ENCODE peak calls at places on chromosomes 13 and 19, in seven cellular contexts. One of them, this sample, is unnamed.

GRCh38 chr13:44278164-44278563 is 95.5 kb upstream of the SERP2 start:
- DNase-seq in progenitor cell of endocrine pancreas: no peak
- DNase-seq in stimulated activated CD8-positive, alpha-beta memory T cell treated with anti-CD3 and anti-CD28 coated beads, Interleukin-2, amount 100 ng/mL, for 1 hour: no peak
- DNase-seq in stimulated activated CD4-positive, alpha-beta T cell treated with anti-CD3 and anti-CD28 coated beads, Interleukin-15, amount 100 ng/mL, for 24 hours: no peak
- DNase-seq in activated naive CD4-positive, alpha-beta T cell treated with Interleukin-2 at 50 U/mL for 16 hours: no peak
- DNase-seq in Calu3: no peak
- DNase-seq in left cardiac atrium: no peak
- DNase-seq in this sample: no peak

GRCh38 chr13:28229522-28229921 is 91.2 kb downstream of the PAN3 start:
- DNase-seq in progenitor cell of endocrine pancreas: no peak
- DNase-seq in stimulated activated CD8-positive, alpha-beta memory T cell treated with anti-CD3 and anti-CD28 coated beads, Interleukin-2, amount 100 ng/mL, for 1 hour: no peak
- DNase-seq in stimulated activated CD4-positive, alpha-beta T cell treated with anti-CD3 and anti-CD28 coated beads, Interleukin-15, amount 100 ng/mL, for 24 hours: no peak
- DNase-seq in activated naive CD4-positive, alpha-beta T cell treated with Interleukin-2 at 50 U/mL for 16 hours: no peak
- DNase-seq in Calu3: no peak
- DNase-seq in left cardiac atrium: no peak
- DNase-seq in this sample: no peak

GRCh38 chr13:29582171-29582570 is 13.3 kb downstream of the SLC7A1 start:
- DNase-seq in progenitor cell of endocrine pancreas: no peak
- DNase-seq in stimulated activated CD8-positive, alpha-beta memory T cell treated with anti-CD3 and anti-CD28 coated beads, Interleukin-2, amount 100 ng/mL, for 1 hour: no peak
- DNase-seq in stimulated activated CD4-positive, alpha-beta T cell treated with anti-CD3 and anti-CD28 coated beads, Interleukin-15, amount 100 ng/mL, for 24 hours: no peak
- DNase-seq in activated naive CD4-positive, alpha-beta T cell treated with Interleukin-2 at 50 U/mL for 16 hours: no peak
- DNase-seq in Calu3: no peak
- DNase-seq in left cardiac atrium: peak
- DNase-seq in this sample: no peak

GRCh38 chr19:52923782-52924593 is 760 bp upstream of the ZNF888 start:
- DNase-seq in progenitor cell of endocrine pancreas: no peak
- DNase-seq in stimulated activated CD8-positive, alpha-beta memory T cell treated with anti-CD3 and anti-CD28 coated beads, Interleukin-2, amount 100 ng/mL, for 1 hour: no peak
- DNase-seq in stimulated activated CD4-positive, alpha-beta T cell treated with anti-CD3 and anti-CD28 coated beads, Interleukin-15, amount 100 ng/mL, for 24 hours: no peak
- DNase-seq in activated naive CD4-positive, alpha-beta T cell treated with Interleukin-2 at 50 U/mL for 16 hours: no peak
- DNase-seq in Calu3: peak
- DNase-seq in left cardiac atrium: peak
- DNase-seq in this sample: peak

GRCh38 chr19:20928371-20928770 is 5.3 kb downstream of the ZNF85 start:
- DNase-seq in progenitor cell of endocrine pancreas: no peak
- DNase-seq in stimulated activated CD8-positive, alpha-beta memory T cell treated with anti-CD3 and anti-CD28 coated beads, Interleukin-2, amount 100 ng/mL, for 1 hour: no peak
- DNase-seq in stimulated activated CD4-positive, alpha-beta T cell treated with anti-CD3 and anti-CD28 coated beads, Interleukin-15, amount 100 ng/mL, for 24 hours: no peak
- DNase-seq in activated naive CD4-positive, alpha-beta T cell treated with Interleukin-2 at 50 U/mL for 16 hours: no peak
- DNase-seq in Calu3: no peak
- DNase-seq in left cardiac atrium: no peak
- DNase-seq in this sample: no peak

GRCh38 chr19:45037393-45038169 is 1.3 kb upstream of the CLASRP start:
- DNase-seq in progenitor cell of endocrine pancreas: no peak
- DNase-seq in stimulated activated CD8-positive, alpha-beta memory T cell treated with anti-CD3 and anti-CD28 coated beads, Interleukin-2, amount 100 ng/mL, for 1 hour: no peak
- DNase-seq in stimulated activated CD4-positive, alpha-beta T cell treated with anti-CD3 and anti-CD28 coated beads, Interleukin-15, amount 100 ng/mL, for 24 hours: no peak
- DNase-seq in activated naive CD4-positive, alpha-beta T cell treated with Interleukin-2 at 50 U/mL for 16 hours: no peak
- DNase-seq in Calu3: no peak
- DNase-seq in left cardiac atrium: peak
- DNase-seq in this sample: no peak

GRCh38 chr19:38841787-38842438 is 7.9 kb downstream of the HNRNPL start:
- DNase-seq in progenitor cell of endocrine pancreas: no peak
- DNase-seq in stimulated activated CD8-positive, alpha-beta memory T cell treated with anti-CD3 and anti-CD28 coated beads, Interleukin-2, amount 100 ng/mL, for 1 hour: no peak
- DNase-seq in stimulated activated CD4-positive, alpha-beta T cell treated with anti-CD3 and anti-CD28 coated beads, Interleukin-15, amount 100 ng/mL, for 24 hours: no peak
- DNase-seq in activated naive CD4-positive, alpha-beta T cell treated with Interleukin-2 at 50 U/mL for 16 hours: peak
- DNase-seq in Calu3: no peak
- DNase-seq in left cardiac atrium: no peak
- DNase-seq in this sample: no peak

GRCh38 chr13:58399263-58399662 is 767.7 kb downstream of the PCDH17 start:
- DNase-seq in progenitor cell of endocrine pancreas: no peak
- DNase-seq in stimulated activated CD8-positive, alpha-beta memory T cell treated with anti-CD3 and anti-CD28 coated beads, Interleukin-2, amount 100 ng/mL, for 1 hour: no peak
- DNase-seq in stimulated activated CD4-positive, alpha-beta T cell treated with anti-CD3 and anti-CD28 coated beads, Interleukin-15, amount 100 ng/mL, for 24 hours: no peak
- DNase-seq in activated naive CD4-positive, alpha-beta T cell treated with Interleukin-2 at 50 U/mL for 16 hours: no peak
- DNase-seq in Calu3: no peak
- DNase-seq in left cardiac atrium: no peak
- DNase-seq in this sample: no peak

This sample was measured in Caki2.